ENCODE peak calls at places on chromosomes 7 and 10, in ten cellular contexts. H, T, C, V, L, F, D, A, O and M are unnamed samples.

GRCh38 chr7:104089622-104090021 is 100.2 kb upstream of the RELN start:
- DNase-seq in H (no peak), T (peak), C (no peak), V (no peak), L (no peak), F (no peak), D (no peak), A (no peak), O (no peak), M (no peak)

GRCh38 chr10:6201511-6201975 is 1.2 kb upstream of the PFKFB3 start:
- DNase-seq in H (no peak), T (peak), C (peak), V (no peak), L (peak), F (peak), D (peak), A (no peak), O (peak), M (no peak)

GRCh38 chr7:26865094-26865388 is 651 bp upstream of the SKAP2 start:
- DNase-seq in H (no peak), T (no peak), C (no peak), V (no peak), L (no peak), F (no peak), D (no peak), A (no peak), O (peak), M (no peak)

GRCh38 chr7:3482147-3482921 is 181.3 kb downstream of the SDK1 start:
- DNase-seq in H (no peak), T (peak), C (peak), V (no peak), L (no peak), F (peak), D (peak), A (peak), O (no peak), M (peak)

GRCh38 chr7:27245798-27246691 is 3.4 kb downstream of the EVX1 start:
- DNase-seq in H (no peak), T (no peak), C (no peak), V (no peak), L (no peak), F (no peak), D (no peak), A (no peak), O (no peak), M (no peak)

GRCh38 chr10:51010977-51011376 is 63.3 kb upstream of the PRKG1 start:
- DNase-seq in H (no peak), T (no peak), C (peak), V (no peak), L (no peak), F (peak), D (peak), A (no peak), O (no peak), M (no peak)

GRCh38 chr10:46198516-46198915 is 88.3 kb upstream of the ANTXRL start:
- DNase-seq in H (no peak), T (no peak), C (no peak), V (no peak), L (no peak), F (peak), D (peak), A (no peak), O (no peak), M (no peak)

GRCh38 chr10:119538632-119539358 is 3.7 kb downstream of the RGS10 start:
- DNase-seq in H (no peak), T (no peak), C (no peak), V (no peak), L (no peak), F (no peak), D (peak), A (peak), O (no peak), M (no peak)

GRCh38 chr7:101940830-101941229 is 123.4 kb downstream of the CUX1 start:
- DNase-seq in H (no peak), T (no peak), C (no peak), V (no peak), L (no peak), F (no peak), D (no peak), A (no peak), O (no peak), M (no peak)

GRCh38 chr10:79980711-79981110 is 31.8 kb upstream of the SFTPD start:
- DNase-seq in H (no peak), T (no peak), C (no peak), V (no peak), L (no peak), F (no peak), D (no peak), A (no peak), O (no peak), M (no peak)

GRCh38 chr7:131040467-131040932 is 287.2 kb upstream of the MKLN1 start:
- DNase-seq in H (no peak), T (peak), C (peak), V (no peak), L (no peak), F (peak), D (peak), A (peak), O (peak), M (no peak)

GRCh38 chr10:131822013-131822693 is 78.7 kb upstream of the PPP2R2D start:
- DNase-seq in H (no peak), T (no peak), C (no peak), V (no peak), L (no peak), F (no peak), D (no peak), A (no peak), O (no peak), M (no peak)

GRCh38 chr7:82036146-82036886 is 266.5 kb upstream of the HGF start:
- DNase-seq in H (no peak), T (no peak), C (peak), V (no peak), L (no peak), F (no peak), D (peak), A (no peak), O (no peak), M (no peak)

GRCh38 chr10:60613434-60613833 is 164.8 kb upstream of the CDK1 start:
- DNase-seq in H (no peak), T (no peak), C (no peak), V (no peak), L (no peak), F (no peak), D (no peak), A (no peak), O (no peak), M (no peak)

GRCh38 chr10:4663162-4663992 is 162.6 kb upstream of the AKR1E2 start:
- DNase-seq in H (peak), T (peak), C (peak), V (peak), L (peak), F (peak), D (peak), A (peak), O (no peak), M (peak)

GRCh38 chr7:105304040-105304895 is 84.5 kb downstream of the SRPK2 start:
- DNase-seq in H (no peak), T (no peak), C (peak), V (peak), L (no peak), F (peak), D (peak), A (no peak), O (no peak), M (peak)

GRCh38 chr7:8277394-8277982 is 15.5 kb upstream of the ICA1 start:
- DNase-seq in H (no peak), T (no peak), C (no peak), V (no peak), L (no peak), F (peak), D (no peak), A (no peak), O (no peak), M (no peak)

GRCh38 chr10:5977471-5978370 is at the start of gene IL15RA:
- DNase-seq in H (no peak), T (peak), C (peak), V (peak), L (peak), F (peak), D (peak), A (no peak), O (peak), M (no peak)

GRCh38 chr10:1047937-1048336 is 982 bp downstream of the IDI1 start:
- DNase-seq in H (no peak), T (no peak), C (no peak), V (no peak), L (no peak), F (peak), D (no peak), A (peak), O (no peak), M (no peak)

GRCh38 chr7:108455833-108456677 is at the start of gene NRCAM:
- DNase-seq in H (no peak), T (peak), C (peak), V (no peak), L (no peak), F (peak), D (peak), A (peak), O (peak), M (no peak)

GRCh38 chr10:33559105-33559504 is 224.6 kb upstream of the NRP1 start:
- DNase-seq in H (no peak), T (no peak), C (peak), V (peak), L (no peak), F (peak), D (peak), A (no peak), O (no peak), M (no peak)

GRCh38 chr7:85972504-85973141 is 671.1 kb upstream of the GRM3 start:
- DNase-seq in H (no peak), T (no peak), C (no peak), V (no peak), L (no peak), F (no peak), D (no peak), A (no peak), O (no peak), M (no peak)

GRCh38 chr7:112262804-112263203 is 56.3 kb downstream of the ZNF277 start:
- DNase-seq in H (no peak), T (no peak), C (no peak), V (no peak), L (no peak), F (no peak), D (peak), A (no peak), O (no peak), M (no peak)

GRCh38 chr10:73119457-73119856 is 9.2 kb downstream of the NUDT13 start:
- DNase-seq in H (no peak), T (no peak), C (no peak), V (no peak), L (no peak), F (no peak), D (no peak), A (no peak), O (no peak), M (no peak)

GRCh38 chr7:44288381-44288685 is 37.1 kb downstream of the CAMK2B start:
- DNase-seq in H (no peak), T (no peak), C (no peak), V (no peak), L (no peak), F (no peak), D (no peak), A (no peak), O (peak), M (no peak)

GRCh38 chr7:17988858-17989257 is 38.8 kb downstream of the PRPS1L1 start:
- DNase-seq in H (no peak), T (no peak), C (no peak), V (no peak), L (no peak), F (no peak), D (no peak), A (no peak), O (no peak), M (no peak)

GRCh38 chr7:17990761-17991160 is 36.9 kb downstream of the PRPS1L1 start:
- DNase-seq in H (no peak), T (no peak), C (no peak), V (no peak), L (no peak), F (no peak), D (no peak), A (no peak), O (no peak), M (no peak)

GRCh38 chr7:17989546-17989945 is 38.1 kb downstream of the PRPS1L1 start:
- DNase-seq in H (no peak), T (no peak), C (peak), V (no peak), L (no peak), F (no peak), D (peak), A (no peak), O (no peak), M (no peak)

GRCh38 chr7:17994079-17994478 is 33.6 kb downstream of the PRPS1L1 start:
- DNase-seq in H (no peak), T (no peak), C (no peak), V (no peak), L (no peak), F (no peak), D (no peak), A (no peak), O (no peak), M (no peak)

DNA sequence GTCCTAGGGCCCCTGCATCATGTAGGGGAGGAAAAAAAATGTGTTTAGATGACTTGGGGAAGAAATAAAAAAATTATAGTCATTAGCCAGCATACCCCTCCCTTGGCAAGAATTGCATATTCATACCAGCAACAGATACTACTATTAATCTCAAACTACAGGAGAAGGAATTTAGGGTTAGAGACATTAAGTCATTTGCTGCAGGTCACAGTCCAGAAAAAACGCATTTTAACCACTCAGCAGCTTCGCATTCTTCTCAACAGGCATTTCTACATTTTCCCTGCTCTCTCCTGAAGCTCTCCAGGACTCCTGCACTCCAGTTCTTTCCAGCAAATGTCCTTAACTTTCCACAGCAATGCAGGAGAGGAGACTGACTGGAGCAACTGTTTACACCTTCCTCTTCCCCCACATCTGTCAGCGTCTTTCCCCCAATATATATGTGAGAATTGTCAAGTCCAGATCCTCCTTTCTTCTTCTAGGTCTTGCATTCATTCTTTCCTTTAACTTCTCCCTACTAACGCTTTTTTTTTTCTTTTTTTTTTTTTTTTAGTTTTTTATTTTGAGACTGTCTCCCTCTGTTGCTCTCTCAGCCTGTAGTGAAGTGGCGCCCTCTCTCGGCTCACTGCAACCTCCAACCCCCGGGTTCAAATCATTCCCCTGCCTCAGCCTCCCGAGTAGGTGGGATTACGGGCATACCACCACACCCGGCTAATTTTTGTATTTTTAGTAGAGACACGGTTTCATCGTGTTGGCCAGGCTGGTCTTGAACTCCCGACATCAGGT is 35.6 kb downstream of the PRPS1L1 start:
- DNase-seq in H (no peak), T (no peak), C (no peak), V (no peak), L (no peak), F (no peak), D (peak), A (no peak), O (no peak), M (no peak)
- TF ChIP-seq CTCF in H (no peak), T (no peak), C (peak), V (no peak), L (no peak), F (no peak), D (peak), A (no peak), O (no peak), M (peak)

GRCh38 chr7:73841689-73842247 is 548 bp downstream of the METTL27 start:
- DNase-seq in H (no peak), T (no peak), C (no peak), V (no peak), L (no peak), F (peak), D (no peak), A (peak), O (no peak), M (no peak)
- TF ChIP-seq CTCF in H (no peak), T (no peak), C (no peak), V (no peak), L (no peak), F (no peak), D (no peak), A (no peak), O (no peak), M (no peak)

GRCh38 chr7:34454381-34454780 is 203.6 kb upstream of the NPSR1 start:
- DNase-seq in H (no peak), T (no peak), C (no peak), V (no peak), L (no peak), F (no peak), D (no peak), A (no peak), O (no peak), M (no peak)
- TF ChIP-seq CTCF in H (no peak), T (no peak), C (no peak), V (no peak), L (no peak), F (no peak), D (no peak), A (no peak), O (no peak), M (no peak)

GRCh38 chr10:92291921-92292860 is 1.2 kb downstream of the MARCHF5 start:
- DNase-seq in H (no peak), T (peak), C (peak), V (peak), L (peak), F (peak), D (peak), A (peak), O (peak), M (no peak)
- TF ChIP-seq CTCF in H (peak), T (peak), C (peak), V (peak), L (peak), F (peak), D (peak), A (peak), O (peak), M (peak)

GRCh38 chr10:13589316-13589715 is 2.6 kb downstream of the PRPF18 start:
- DNase-seq in H (no peak), T (no peak), C (no peak), V (no peak), L (no peak), F (no peak), D (peak), A (no peak), O (no peak), M (no peak)
- TF ChIP-seq CTCF in H (no peak), T (no peak), C (no peak), V (no peak), L (no peak), F (peak), D (peak), A (no peak), O (no peak), M (peak)